ENCODE peak calls at places on chromosomes 1 and 21, in five cellular contexts. X is K562, Y is HepG2, P is HCT116, Z is GM12878. E is an unnamed sample.

GRCh38 chr1:116874622-116875277 is 35.0 kb upstream of the PTGFRN start:
- DNase-seq in X (no peak), Y (peak), P (no peak), Z (no peak), E (no peak)

GRCh38 chr21:41250519-41250918 is 66.1 kb upstream of the FAM3B start:
- DNase-seq in X (no peak), Y (no peak), P (no peak), Z (no peak), E (no peak)

GRCh38 chr1:208461680-208462079 is 217.5 kb upstream of the PLXNA2 start:
- DNase-seq in X (peak), Y (no peak), P (no peak), Z (no peak), E (no peak)

GRCh38 chr1:22521692-22522091 is 41.6 kb upstream of the EPHA8 start:
- DNase-seq in X (no peak), Y (no peak), P (no peak), Z (no peak), E (no peak)

GRCh38 chr1:178037510-178038253 is 56.2 kb upstream of the RASAL2 start:
- DNase-seq in X (peak), Y (peak), P (peak), Z (no peak), E (peak)

GRCh38 chr1:162916407-162916806 is 55.4 kb upstream of the CCDC190 start:
- DNase-seq in X (no peak), Y (no peak), P (no peak), Z (no peak), E (no peak)

GRCh38 chr1:91278754-91279153 is 125.9 kb downstream of the HFM1 start:
- DNase-seq in X (no peak), Y (peak), P (peak), Z (no peak), E (no peak)

GRCh38 chr1:58932820-58933598 is 149.2 kb upstream of the JUN start:
- DNase-seq in X (no peak), Y (peak), P (peak), Z (no peak), E (no peak)

GRCh38 chr1:28417441-28418277 is 48.1 kb downstream of the PHACTR4 start:
- DNase-seq in X (no peak), Y (no peak), P (peak), Z (no peak), E (no peak)

GRCh38 chr1:223667484-223668182 is 2.1 kb upstream of the CAPN8 start:
- DNase-seq in X (no peak), Y (no peak), P (no peak), Z (no peak), E (no peak)

GRCh38 chr1:17365271-17365670 is 6.7 kb upstream of the PADI6 start:
- DNase-seq in X (no peak), Y (no peak), P (no peak), Z (no peak), E (no peak)

GRCh38 chr1:17372955-17373354 is 959 bp downstream of the PADI6 start:
- DNase-seq in X (no peak), Y (no peak), P (no peak), Z (no peak), E (no peak)

GRCh38 chr1:17370618-17371017 is 1.4 kb upstream of the PADI6 start:
- DNase-seq in X (peak), Y (peak), P (peak), Z (no peak), E (no peak)

GRCh38 chr1:17371896-17372295 is at the start of gene PADI6:
- DNase-seq in X (no peak), Y (no peak), P (no peak), Z (no peak), E (no peak)

GRCh38 chr1:17369466-17369865 is 2.5 kb upstream of the PADI6 start:
- DNase-seq in X (no peak), Y (no peak), P (no peak), Z (no peak), E (no peak)
- TF ChIP-seq ATF3 in X (no peak), Y (no peak), P (no peak), Z (no peak), E (no peak)

GRCh38 chr1:87202922-87203655 is 125.6 kb upstream of the LMO4 start:
- DNase-seq in X (no peak), Y (no peak), P (no peak), Z (peak), E (no peak)
- TF ChIP-seq SRF in X (no peak), Y (no peak), P (no peak), Z (no peak), E (no peak)

DNA sequence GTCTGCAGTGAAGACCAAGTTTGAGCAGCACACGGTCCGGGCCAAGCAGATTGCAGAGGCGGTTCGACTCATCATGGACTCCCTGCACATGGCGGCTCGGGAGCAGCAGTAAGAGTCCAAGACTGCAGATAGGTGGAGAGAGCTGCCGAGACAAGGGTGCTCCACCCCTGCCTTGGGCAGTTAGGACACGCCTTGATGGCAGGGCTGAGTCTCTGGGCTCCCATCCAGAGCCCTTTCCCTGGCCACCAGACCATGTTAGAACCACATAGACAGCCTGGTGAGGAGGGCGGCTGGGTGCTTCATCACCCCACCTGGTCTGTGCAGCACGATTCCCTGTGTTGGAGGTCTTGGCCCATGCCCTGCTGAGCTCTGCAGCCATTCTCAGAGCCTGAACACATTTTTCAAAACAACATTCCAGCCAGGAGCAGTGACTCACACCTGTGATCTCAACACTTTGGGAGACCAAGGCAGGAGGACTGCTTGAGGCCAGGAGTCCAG is 17.3 kb upstream of the MIIP start:
- DNase-seq in X (no peak), Y (no peak), P (peak), Z (no peak), E (no peak)
- TF ChIP-seq ATF3 in X (no peak), Y (no peak), P (no peak), Z (no peak), E (no peak)

GRCh38 chr1:192737311-192737710 is 71.5 kb upstream of the RGS2 start:
- DNase-seq in X (no peak), Y (no peak), P (no peak), Z (no peak), E (no peak)
- TF ChIP-seq SRF in X (no peak), Y (no peak), P (no peak), Z (no peak), E (no peak)

E was measured in H1.